ENCODE peak calls at places on chromosomes 2 and 18, in seven cellular contexts. N is GF-D8, O is smooth muscle cell of the brain vasculature, M is non-pigmented ciliary epithelial cell, L is EL, W is iPS DF 19.7, H is D341Med. C is an unnamed sample.

GRCh38 chr2:118312963-118313756 is 224.9 kb downstream of the INSIG2 start:
- DNase-seq in N (no peak), H (no peak), L (no peak), W (no peak), O (no peak), M (no peak), C (no peak)

GRCh38 chr2:25228848-25229674 is 60.7 kb upstream of the POMC start:
- DNase-seq in M (peak; percentile 36), O (peak; percentile 52), H (peak; percentile 87), L (peak; percentile 80), N (peak; percentile 30), W (peak; percentile 72), C (peak; percentile 61)

GRCh38 chr18:22637787-22638186 is 220.1 kb upstream of the CTAGE1 start:
- DNase-seq in H (no peak), M (peak; percentile 93), W (no peak), N (no peak), O (peak; percentile 64), L (peak; percentile 83), C (peak; percentile 87)

GRCh38 chr2:11746376-11746806 is at the start of gene LPIN1:
- DNase-seq in M (no peak), L (peak; percentile 87), W (no peak), N (peak; percentile 50), O (peak; percentile 57), H (peak; percentile 95), C (peak; percentile 81)

GRCh38 chr18:22926454-22926853 is 6.7 kb upstream of the RBBP8 start:
- DNase-seq in M (no peak), W (no peak), O (no peak), H (no peak), L (no peak), N (no peak), C (no peak)

GRCh38 chr2:197889041-197889440 is 84.6 kb downstream of the PLCL1 start:
- DNase-seq in W (peak; percentile 25), L (peak; percentile 79), N (peak; percentile 50), M (no peak), H (no peak), O (no peak), C (peak; percentile 55)

GRCh38 chr2:167264380-167264779 is 376.1 kb downstream of the XIRP2 start:
- DNase-seq in L (peak; percentile 3), O (peak; percentile 7), M (no peak), N (no peak), H (peak; percentile 54), W (no peak), C (no peak)

GRCh38 chr2:43437363-43437762 is 158.5 kb downstream of the THADA start:
- DNase-seq in N (no peak), H (no peak), W (no peak), L (no peak), M (no peak), O (no peak), C (no peak)